ENCODE peak calls at places on chromosomes 16 and 17, in five cellular contexts. Q, T, Z, I and L are unnamed samples.

GRCh38 chr16:74568961-74569631 is 37.8 kb downstream of the GLG1 start:
- DNase-seq in I (peak; percentile 48), Z (no peak), T (no peak), Q (peak; percentile 63), L (no peak)

GRCh38 chr17:78777886-78778285 is 4.2 kb downstream of the CYTH1 start:
- DNase-seq in I (no peak), Z (no peak), T (no peak), Q (no peak), L (no peak)

GRCh38 chr17:76243826-76244679 is 3.8 kb upstream of the RNF157 start:
- DNase-seq in Z (no peak), I (no peak), Q (no peak), T (no peak), L (no peak)

GRCh38 chr16:81168406-81168805 is 70.1 kb upstream of the BCO1 start:
- DNase-seq in I (no peak), Z (no peak), Q (no peak), T (no peak), L (no peak)

GRCh38 chr16:83995756-83996155 is 27.7 kb downstream of the NECAB2 start:
- DNase-seq in Z (peak; percentile 78), T (no peak), Q (peak; percentile 10), I (no peak), L (peak; percentile 74)

GRCh38 chr16:4489030-4489429 is 12.8 kb downstream of the HMOX2 start:
- DNase-seq in Z (no peak), Q (peak; percentile 90), T (no peak), I (peak; percentile 68), L (no peak)

GRCh38 chr17:37106049-37106448 is 157.3 kb downstream of the AATF start:
- DNase-seq in Z (no peak), I (no peak), T (no peak), Q (no peak), L (no peak)

GRCh38 chr16:14151256-14152030 is 80.3 kb downstream of the MRTFB start:
- DNase-seq in Q (no peak), Z (no peak), T (no peak), I (peak; percentile 60), L (no peak)

GRCh38 chr17:35062284-35062683 is 1.2 kb downstream of the RFFL start:
- DNase-seq in Q (no peak), I (no peak), Z (no peak), T (no peak), L (no peak)
- H2BK15ac ChIP-seq in Q (peak overlapping the region; percentile 11), I (no peak overlapping the region), Z (no peak overlapping the region), T (peak overlapping the region; percentile 54), L (no peak overlapping the region)

DNA sequence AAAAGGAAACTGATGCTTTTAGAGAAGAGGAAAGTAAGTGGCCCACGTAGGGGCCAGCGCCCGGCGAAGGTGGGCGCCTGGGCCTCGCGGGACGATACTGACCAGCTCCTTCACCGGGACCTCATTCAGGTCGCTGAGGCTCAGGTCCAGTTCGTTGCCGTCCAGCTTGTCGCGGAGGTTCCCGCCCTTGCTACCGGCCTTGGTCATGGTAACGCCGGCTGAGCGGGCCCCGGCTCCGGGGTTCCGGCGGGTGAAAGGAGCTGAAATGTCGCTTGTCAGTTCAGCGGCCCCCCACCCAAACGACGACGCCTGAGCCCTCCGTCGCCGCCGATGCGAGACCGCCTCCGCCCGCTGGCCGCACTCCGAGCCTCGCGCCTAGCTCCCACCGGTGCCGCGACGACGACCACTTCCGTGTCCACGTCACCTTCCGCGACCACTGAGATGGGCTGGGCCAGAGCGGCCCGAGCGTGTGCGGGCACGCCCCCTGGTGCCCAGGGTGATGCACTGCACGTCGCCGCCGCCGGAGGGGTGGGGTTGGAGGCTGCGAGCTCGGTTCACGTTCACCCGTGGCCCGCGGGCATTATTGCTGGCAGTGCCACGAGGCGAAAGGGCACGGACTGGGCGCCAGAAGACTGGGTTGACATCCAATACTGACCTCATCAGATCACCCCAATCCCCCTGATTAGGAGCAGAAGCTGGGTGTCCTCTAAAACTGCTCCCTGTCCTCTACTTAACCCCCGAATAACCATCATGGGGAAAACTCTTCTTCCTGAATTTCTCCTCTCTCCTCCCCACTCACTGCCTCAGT is at the start of gene LRRC59:
- DNase-seq in Z (peak; percentile 80), T (peak; percentile 23), I (peak; percentile 84), Q (peak; percentile 82), L (peak; percentile 88)
- H2BK5ac ChIP-seq in Z (no peak within 1 kb of the TSS), T (peak within 1 kb of the TSS; percentile 35), I (peak within 1 kb of the TSS; percentile 46), Q (peak within 1 kb of the TSS; percentile 65), L (no peak within 1 kb of the TSS)

GRCh38 chr16:88783391-88784073 is 1.5 kb downstream of the PIEZO1 start:
- DNase-seq in T (no peak), I (peak; percentile 60), Q (peak; percentile 33), Z (no peak), L (no peak)

GRCh38 chr16:88782454-88783390 is 2.3 kb downstream of the PIEZO1 start:
- DNase-seq in T (no peak), Z (no peak), Q (peak; percentile 84), I (peak; percentile 76), L (no peak)

GRCh38 chr16:88784074-88784855 is 755 bp downstream of the PIEZO1 start:
- DNase-seq in Z (no peak), T (no peak), Q (peak; percentile 72), I (peak; percentile 86), L (peak; percentile 64)

GRCh38 chr16:88785106-88785924 is at the start of gene PIEZO1:
- DNase-seq in T (no peak), Q (peak; percentile 52), Z (no peak), I (peak; percentile 73), L (no peak)

DNA sequence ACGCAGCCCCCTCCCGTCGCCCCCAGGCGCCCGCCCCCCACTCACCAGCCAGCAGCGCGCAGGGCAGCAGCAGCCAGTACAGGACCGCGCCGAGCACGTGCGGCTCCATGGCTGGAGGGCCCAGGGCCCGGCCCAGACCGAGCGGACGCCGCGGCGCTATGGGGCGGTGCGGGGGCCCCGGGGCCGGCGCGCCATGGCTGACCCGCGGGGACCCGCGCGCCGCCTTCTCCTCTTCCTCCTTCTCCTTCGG is 239 bp downstream of the PIEZO1 start:
- DNase-seq in Z (no peak), Q (no peak), I (no peak), T (no peak), L (no peak)
- H3K14ac ChIP-seq in Z (peak overlapping the region; percentile 71), Q (no peak overlapping the region), I (no peak overlapping the region), T (no peak overlapping the region), L (peak overlapping the region; percentile 47)

GRCh38 chr17:68777243-68777855 is 176.2 kb upstream of the FAM20A start:
- DNase-seq in T (no peak), I (peak; percentile 74), Q (peak; percentile 67), Z (peak; percentile 51), L (peak; percentile 69)
- H2BK15ac ChIP-seq in T (no peak overlapping the region), I (no peak overlapping the region), Q (no peak overlapping the region), Z (no peak overlapping the region), L (no peak overlapping the region)